ENCODE peak calls at places on chromosomes 12 and 14, in ten cellular contexts. L is OCI-LY7, C is NCI-H1436 treated with DMSO at 0.1 percent for 48 hours, Z is A549, P is NCI-H82, T is Calu3, W is GM04504, D is GM23248, I is sigmoid colon, R is fibroblast of lung. B is an unnamed sample.

GRCh38 chr12:124533456-124533855 is 34.0 kb downstream of the NCOR2 start:
- DNase-seq in I (no peak), L (no peak), R (no peak), D (no peak), W (no peak), C (no peak), P (no peak), Z (no peak), T (no peak), B (no peak)

GRCh38 chr14:75307700-75308379 is 29.2 kb downstream of the FOS start:
- DNase-seq in C (no peak), I (peak; percentile 93), D (peak; percentile 90), T (peak; percentile 90), R (peak; percentile 86), L (peak; percentile 86), Z (peak; percentile 85), P (peak; percentile 90), W (no peak), B (no peak)

GRCh38 chr14:62307844-62308243 is 545.6 kb downstream of the SNAPC1 start:
- DNase-seq in D (no peak), L (no peak), R (no peak), W (no peak), T (no peak), I (no peak), P (no peak), C (no peak), Z (no peak), B (no peak)

GRCh38 chr14:54444003-54444402 is 2.8 kb upstream of the CNIH1 start:
- DNase-seq in R (no peak), C (no peak), W (no peak), T (no peak), I (no peak), Z (no peak), P (no peak), L (no peak), D (peak; percentile 28), B (no peak)

GRCh38 chr12:50747817-50748216 is 16.1 kb upstream of the ATF1 start:
- DNase-seq in I (no peak), W (no peak), L (no peak), Z (no peak), R (no peak), C (no peak), P (no peak), T (no peak), D (no peak), B (no peak)

GRCh38 chr12:119398190-119398589 is 63.7 kb downstream of the CCDC60 start:
- DNase-seq in I (no peak), Z (no peak), C (no peak), D (no peak), W (no peak), R (no peak), T (no peak), P (no peak), L (no peak), B (no peak)

GRCh38 chr14:99129998-99130397 is 142.0 kb downstream of the BCL11B start:
- DNase-seq in P (no peak), R (no peak), C (no peak), W (no peak), Z (no peak), D (no peak), I (peak; percentile 25), L (no peak), T (no peak), B (no peak)

GRCh38 chr14:100619382-100620305 is 32.4 kb upstream of the BEGAIN start:
- DNase-seq in C (no peak), Z (no peak), T (no peak), R (no peak), L (no peak), W (no peak), D (no peak), I (peak; percentile 37), P (no peak), B (no peak)

GRCh38 chr12:27635349-27635972 is 60.8 kb upstream of the REP15 start:
- DNase-seq in D (peak; percentile 79), W (no peak), I (no peak), Z (peak; percentile 67), P (peak; percentile 61), R (peak; percentile 86), L (peak; percentile 45), C (no peak), T (peak; percentile 12), B (no peak)

GRCh38 chr12:105279460-105280056 is 43.6 kb upstream of the APPL2 start:
- DNase-seq in I (no peak), Z (peak; percentile 44), P (peak; percentile 48), D (peak; percentile 50), W (no peak), R (peak; percentile 38), L (peak; percentile 64), C (no peak), T (peak; percentile 48), B (no peak)

GRCh38 chr12:117026343-117026742 is 72.9 kb downstream of the TESC start:
- DNase-seq in W (no peak), D (no peak), C (no peak), L (no peak), Z (no peak), R (no peak), P (no peak), T (no peak), I (peak; percentile 45), B (no peak)

GRCh38 chr12:94769746-94770396 is 119.5 kb upstream of the TMCC3 start:
- DNase-seq in I (no peak), W (no peak), D (no peak), T (no peak), L (peak; percentile 70), P (peak; percentile 20), Z (no peak), R (no peak), C (no peak), B (no peak)

GRCh38 chr12:6699989-6700645 is 498 bp downstream of the PIANP start:
- DNase-seq in L (peak; percentile 59), D (peak; percentile 34), T (no peak), W (no peak), P (peak; percentile 68), I (peak; percentile 69), R (no peak), Z (no peak), C (no peak), B (no peak)

GRCh38 chr12:66678640-66679268 is at the start of gene GRIP1:
- DNase-seq in D (no peak), L (no peak), W (no peak), Z (no peak), I (no peak), T (no peak), P (peak; percentile 57), C (no peak), R (no peak), B (no peak)

GRCh38 chr14:93951798-93952540 is 24.4 kb downstream of the ASB2 start:
- DNase-seq in R (no peak), C (no peak), I (no peak), P (peak; percentile 32), T (no peak), Z (no peak), W (no peak), D (peak; percentile 8), L (no peak), B (no peak)